ENCODE peak calls at places on chromosome 15, in four cellular contexts. P, H, B and S are unnamed samples.

GRCh38 chr15:61819386-61819785 is 240.9 kb downstream of the VPS13C start:
- DNase-seq in P (no peak), B (no peak), H (no peak), S (no peak)

GRCh38 chr15:45387379-45388007 is 9.1 kb upstream of the GATM start:
- DNase-seq in B (no peak), P (no peak), H (no peak), S (no peak)

GRCh38 chr15:39304201-39304841 is 276.6 kb upstream of the THBS1 start:
- DNase-seq in B (peak), P (no peak), H (no peak), S (no peak)

GRCh38 chr15:39864116-39864515 is 56.0 kb downstream of the GPR176 start:
- DNase-seq in P (no peak), H (no peak), B (no peak), S (no peak)

GRCh38 chr15:66939451-66940023 is 125.9 kb upstream of the SMAD3 start:
- DNase-seq in P (no peak), B (no peak), H (no peak), S (no peak)

GRCh38 chr15:57196865-57197264 is 179.4 kb upstream of the CGNL1 start:
- DNase-seq in B (no peak), P (no peak), H (no peak), S (no peak)

GRCh38 chr15:87753539-87753938 is 503.0 kb downstream of the NTRK3 start:
- DNase-seq in B (no peak), P (peak), H (no peak), S (no peak)

GRCh38 chr15:83565553-83566159 is 88.3 kb upstream of the ADAMTSL3 start:
- DNase-seq in H (no peak), P (peak), B (peak), S (peak)

GRCh38 chr15:97547381-97547780 is 413.1 kb upstream of the ARRDC4 start:
- DNase-seq in B (no peak), H (no peak), P (no peak), S (no peak)

GRCh38 chr15:37550360-37551024 is 383.9 kb upstream of the TMCO5A start:
- DNase-seq in H (no peak), B (no peak), P (no peak), S (no peak)

GRCh38 chr15:85764304-85764633 is 30.5 kb downstream of the KLHL25 start:
- DNase-seq in B (no peak), H (no peak), P (no peak), S (no peak)

GRCh38 chr15:58369261-58369699 is 62.5 kb upstream of the LIPC start:
- DNase-seq in B (no peak), H (no peak), P (no peak), S (peak)